ENCODE peak calls at places on chromosomes 13 and 19, in seven cellular contexts. B is small intestine, V is lower lobe of right lung, J is neuronal stem cell, D is esophagus muscularis mucosa, A is Peyer's patch, G is aorta. I is an unnamed sample.
A peak's percentile ranks its signal among the peaks of the same experiment; 100 is the strongest.

GRCh38 chr13:59201836-59202235 is 961.9 kb downstream of the DIAPH3 start:
- DNase-seq in D (no peak), G (no peak), B (no peak), V (no peak), A (no peak), J (no peak), I (no peak)

GRCh38 chr19:29881386-29881785 is 60.7 kb upstream of the URI1 start:
- DNase-seq in A (no peak), V (no peak), G (peak; percentile 36), B (no peak), J (no peak), D (no peak), I (no peak)

GRCh38 chr13:49553888-49554287 is 31.5 kb downstream of the RCBTB1 start:
- DNase-seq in J (no peak), G (no peak), V (no peak), D (no peak), B (no peak), A (no peak), I (no peak)

GRCh38 chr13:44903596-44903995 is 85.7 kb downstream of the NUFIP1 start:
- DNase-seq in G (peak; percentile 93), B (peak; percentile 15), V (peak; percentile 57), J (no peak), D (peak; percentile 94), A (peak; percentile 61), I (peak; percentile 98)

GRCh38 chr19:46821512-46822359 is 28.9 kb downstream of the AP2S1 start:
- DNase-seq in D (no peak), V (peak; percentile 61), J (no peak), G (no peak), B (peak; percentile 24), A (no peak), I (no peak)

GRCh38 chr13:97720881-97721280 is 232.6 kb upstream of the IPO5 start:
- DNase-seq in D (peak; percentile 80), A (no peak), G (no peak), B (no peak), J (no peak), V (no peak), I (no peak)

GRCh38 chr13:110347535-110348308 is 40.6 kb downstream of the COL4A2 start:
- DNase-seq in V (no peak), B (no peak), J (no peak), D (no peak), G (peak; percentile 89), A (no peak), I (peak; percentile 76)

GRCh38 chr19:53912653-53913052 is 3.6 kb downstream of the CACNG7 start:
- DNase-seq in A (no peak), D (no peak), B (no peak), V (no peak), G (no peak), J (no peak), I (no peak)

GRCh38 chr13:29304148-29304547 is 291.3 kb downstream of the SLC7A1 start:
- DNase-seq in D (no peak), A (no peak), J (no peak), G (no peak), B (no peak), V (no peak), I (no peak)

GRCh38 chr13:90594694-90595093 is 752.8 kb upstream of the MIR17HG start:
- DNase-seq in V (no peak), A (no peak), J (no peak), B (no peak), G (no peak), D (no peak), I (no peak)

GRCh38 chr19:29309637-29310036 is 96.7 kb upstream of the UQCRFS1 start:
- DNase-seq in J (no peak), G (no peak), B (no peak), V (no peak), A (no peak), D (no peak), I (no peak)

GRCh38 chr13:35468195-35468594 is 8.3 kb downstream of the MAB21L1 start:
- DNase-seq in J (no peak), G (no peak), D (no peak), V (no peak), B (no peak), A (no peak), I (no peak)

GRCh38 chr13:95533545-95534135 is 18.9 kb upstream of the CLDN10 start:
- DNase-seq in B (peak; percentile 79), G (no peak), V (no peak), J (no peak), A (peak; percentile 56), D (no peak), I (no peak)

GRCh38 chr13:32538234-32538620 is 368 bp downstream of the N4BP2L2 start:
- DNase-seq in B (no peak), V (peak; percentile 56), D (no peak), J (no peak), G (peak; percentile 77), A (no peak), I (peak; percentile 41)

GRCh38 chr13:73607489-73608156 is 526.6 kb downstream of the KLF12 start:
- DNase-seq in J (no peak), G (no peak), B (no peak), D (no peak), V (no peak), A (no peak), I (no peak)

GRCh38 chr19:45321848-45322247 is 827 bp downstream of the CKM start:
- DNase-seq in D (no peak), A (no peak), G (no peak), B (no peak), J (no peak), V (no peak), I (no peak)

GRCh38 chr13:29654807-29655547 is 59.5 kb upstream of the SLC7A1 start:
- DNase-seq in A (no peak), B (no peak), J (no peak), G (no peak), D (no peak), V (no peak), I (peak; percentile 67)

GRCh38 chr19:15418112-15418587 is 638 bp downstream of the AKAP8L start:
- DNase-seq in B (no peak), J (no peak), G (no peak), D (no peak), V (no peak), A (no peak), I (peak; percentile 56)

GRCh38 chr13:22256111-22256639 is 585.3 kb downstream of the FGF9 start:
- DNase-seq in V (no peak), B (no peak), A (no peak), J (no peak), G (no peak), D (no peak), I (no peak)

GRCh38 chr13:48783181-48783630 is 129.5 kb downstream of the CYSLTR2 start:
- DNase-seq in J (no peak), G (peak; percentile 83), V (peak; percentile 81), D (peak; percentile 88), A (no peak), B (peak; percentile 33), I (peak; percentile 27)

GRCh38 chr19:38385057-38385803 is 2.6 kb downstream of the GGN start:
- DNase-seq in B (no peak), V (no peak), G (no peak), J (no peak), A (no peak), D (no peak), I (no peak)
- H3K36me3 ChIP-seq in B (peaks cover 12% of the 10 kb centered on the region), V (peaks cover 38% of the 10 kb centered on the region), G (peaks cover 4% of the 10 kb centered on the region), J (peaks cover 26% of the 10 kb centered on the region), A (peaks cover 46% of the 10 kb centered on the region), D (peaks cover 38% of the 10 kb centered on the region), I (peaks cover 47% of the 10 kb centered on the region)

DNA sequence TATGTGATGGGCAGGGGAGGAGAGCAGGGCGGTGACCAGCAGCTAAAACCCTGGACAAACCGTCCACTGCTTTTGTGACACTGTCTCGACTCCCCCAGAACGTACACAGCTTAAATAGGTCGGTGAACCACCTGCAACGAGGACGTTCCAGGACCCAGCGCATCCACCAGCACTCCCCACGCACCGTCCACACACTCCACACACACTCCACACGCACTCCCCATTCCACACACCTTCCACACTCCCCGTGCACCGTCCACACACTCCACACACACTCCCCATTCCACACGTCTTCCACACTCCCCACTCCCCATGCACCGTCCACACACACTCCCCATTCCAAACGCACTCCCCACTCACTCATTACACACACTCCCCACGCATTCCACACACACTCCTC is 38.3 kb upstream of the C13orf46 start:
- DNase-seq in B (no peak), D (no peak), J (no peak), G (peak; percentile 64), A (no peak), V (peak; percentile 32), I (no peak)
- H3K36me3 ChIP-seq in B (no peaks in the 10 kb centered on the region), D (peaks cover 36% of the 10 kb centered on the region), J (peaks cover 6% of the 10 kb centered on the region), G (peaks cover 5% of the 10 kb centered on the region), A (peaks cover 42% of the 10 kb centered on the region), V (peaks cover 66% of the 10 kb centered on the region), I (peaks cover 32% of the 10 kb centered on the region)

DNA sequence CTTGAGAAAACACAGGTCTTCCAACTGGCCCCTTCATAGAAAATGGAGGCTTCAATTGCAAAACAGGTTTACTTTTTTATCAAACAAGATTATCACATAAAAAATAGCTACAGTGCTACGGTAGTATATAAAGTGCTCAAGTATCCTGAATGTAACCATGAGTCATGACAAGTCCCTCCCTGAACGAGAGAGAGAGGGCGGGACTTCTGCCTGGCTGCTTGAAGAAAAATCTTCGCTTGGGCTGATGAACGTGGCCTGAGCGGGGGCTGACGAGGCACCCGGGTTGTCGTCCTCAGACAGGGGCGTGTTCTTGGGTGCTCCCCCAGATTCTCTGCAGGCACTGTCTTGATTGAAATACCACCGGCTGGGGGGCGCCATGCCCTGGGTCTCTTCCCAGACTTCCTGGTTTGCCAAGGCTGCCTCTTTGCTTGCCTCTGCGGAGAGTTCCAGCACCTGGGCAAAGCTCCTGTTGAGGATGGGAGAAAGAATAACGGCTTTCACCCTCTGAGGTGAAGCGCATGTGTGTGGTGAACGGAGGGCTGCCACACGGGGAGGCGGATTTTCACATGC is 23.2 kb upstream of the CPAMD8 start:
- DNase-seq in J (no peak), B (peak; percentile 19), A (no peak), G (no peak), D (no peak), V (no peak), I (no peak)
- H3K36me3 ChIP-seq in J (peaks cover 38% of the 10 kb centered on the region), B (peaks cover 6% of the 10 kb centered on the region), A (peaks cover 56% of the 10 kb centered on the region), G (no peaks in the 10 kb centered on the region), D (peaks cover 5% of the 10 kb centered on the region), V (peaks cover 42% of the 10 kb centered on the region), I (peaks cover 51% of the 10 kb centered on the region)

DNA sequence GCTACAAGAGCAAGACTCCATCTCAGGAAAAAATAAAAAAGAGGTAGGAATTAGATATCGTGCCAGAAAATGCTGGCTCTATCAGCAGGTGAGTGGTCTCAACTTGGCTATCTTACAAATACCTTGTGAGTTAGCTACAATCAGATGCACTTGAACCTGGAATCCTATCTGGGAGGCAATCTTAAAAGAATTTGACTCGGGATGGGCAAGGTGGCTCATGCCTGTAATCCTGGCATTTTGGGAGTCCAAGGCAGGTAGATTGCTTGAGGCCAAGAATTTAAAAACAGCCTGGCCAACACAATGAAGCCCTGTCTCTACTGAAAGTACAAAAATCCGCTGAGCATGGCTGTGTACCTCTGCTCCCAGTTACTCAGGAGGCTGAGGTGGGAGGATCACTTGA is 29.4 kb downstream of the NLRP2 start:
- DNase-seq in A (no peak), D (no peak), J (no peak), G (no peak), B (no peak), V (no peak), I (no peak)
- H3K36me3 ChIP-seq in A (no peaks in the 10 kb centered on the region), D (no peaks in the 10 kb centered on the region), J (no peaks in the 10 kb centered on the region), G (no peaks in the 10 kb centered on the region), B (no peaks in the 10 kb centered on the region), V (no peaks in the 10 kb centered on the region), I (no peaks in the 10 kb centered on the region)

DNA sequence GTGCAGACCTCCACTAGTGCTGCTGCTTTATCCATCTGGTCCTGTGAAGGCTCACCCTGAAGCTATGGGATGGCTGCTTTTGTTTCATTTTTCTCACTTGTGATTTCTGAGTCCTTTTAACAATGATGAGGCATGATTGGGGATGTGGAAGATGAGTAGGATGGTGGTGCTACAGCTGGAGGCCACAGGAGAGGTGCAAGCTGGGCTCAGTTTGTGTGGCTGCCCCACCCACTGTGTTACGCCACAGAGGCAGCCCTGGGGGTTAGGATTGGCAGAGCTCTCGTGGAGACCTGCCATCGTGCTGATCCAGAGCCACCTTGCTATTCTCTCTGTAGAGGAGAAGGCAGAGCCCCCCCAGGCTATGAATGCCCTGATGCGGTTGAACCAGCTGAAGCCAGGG is 19.6 kb upstream of the QTRT1 start:
- DNase-seq in B (no peak), A (no peak), D (no peak), V (no peak), G (no peak), J (no peak), I (no peak)
- H3K36me3 ChIP-seq in B (peaks cover 44% of the 10 kb centered on the region), A (peaks cover 100% of the 10 kb centered on the region), D (peaks cover 83% of the 10 kb centered on the region), V (peaks cover 100% of the 10 kb centered on the region), G (peaks cover 18% of the 10 kb centered on the region), J (peaks cover 90% of the 10 kb centered on the region), I (peaks cover 97% of the 10 kb centered on the region)

I was measured in MG63.